ENCODE peak calls at places on chromosomes 13 and 19, in four cellular contexts. I is brain microvascular endothelial cell, F is bronchial epithelial cell, D is tibial artery. G is an unnamed sample.

GRCh38 chr13:113883921-113884804 is 20.3 kb upstream of the GAS6 start:
- DNase-seq in I (no peak), F (no peak), D (peak), G (no peak)

GRCh38 chr13:47114030-47114429 is 217.2 kb upstream of the HTR2A start:
- DNase-seq in I (peak), D (no peak), F (peak), G (no peak)

GRCh38 chr19:6230991-6231448 is 48.8 kb downstream of the MLLT1 start:
- DNase-seq in D (no peak), I (no peak), F (no peak), G (no peak)

GRCh38 chr13:34208326-34208725 is 390.4 kb downstream of the RFC3 start:
- DNase-seq in F (no peak), I (no peak), D (no peak), G (no peak)

GRCh38 chr13:40059540-40060232 is 404.2 kb downstream of the COG6 start:
- DNase-seq in D (no peak), I (no peak), F (peak), G (no peak)

GRCh38 chr19:41744850-41745249 is 10.5 kb upstream of the CEACAM6 start:
- DNase-seq in F (no peak), I (no peak), D (no peak), G (no peak)

GRCh38 chr13:37531054-37531453 is 67.5 kb downstream of the POSTN start:
- DNase-seq in F (no peak), I (peak), D (no peak), G (no peak)

GRCh38 chr13:48531416-48532145 is 1.3 kb downstream of the RCBTB2 start:
- DNase-seq in D (no peak), F (peak), I (peak), G (no peak)

GRCh38 chr19:3544742-3545668 is 6.0 kb downstream of the TEKTIP1 start:
- DNase-seq in D (peak), I (no peak), F (peak), G (no peak)